ENCODE peak calls at places on chromosomes 7 and 10, in nine cellular contexts. J is neural progenitor cell, W is WERI-Rb-1, K is upper lobe of right lung, O is K562, A is IMR-90, R is left ventricle myocardium inferior, H is lower lobe of right lung, F is bronchial epithelial cell. D is an unnamed sample. For H3K27me3, the result is how much of the 10 kb centered on the place peaks cover.

GRCh38 chr10:52443419-52444388 is 129.6 kb downstream of the DKK1 start:
- DNase-seq in J (no peak), W (no peak), K (no peak), O (no peak), A (peak), R (no peak), H (no peak), F (peak), D (no peak)

GRCh38 chr10:4867109-4867519 is 41.1 kb downstream of the AKR1E2 start:
- DNase-seq in J (no peak), W (no peak), K (no peak), O (no peak), A (no peak), R (no peak), H (no peak), F (no peak), D (no peak)

GRCh38 chr10:29585488-29585976 is 49.2 kb downstream of the SVIL start:
- DNase-seq in J (peak), W (peak), K (no peak), O (no peak), A (peak), R (no peak), H (no peak), F (no peak), D (peak)

GRCh38 chr10:61052469-61053205 is 108.7 kb upstream of the RHOBTB1 start:
- DNase-seq in J (no peak), W (no peak), K (no peak), O (no peak), A (no peak), R (no peak), H (no peak), F (no peak), D (no peak)

GRCh38 chr7:74019149-74019548 is 8.8 kb upstream of the ELN start:
- DNase-seq in J (no peak), W (no peak), K (no peak), O (no peak), A (no peak), R (no peak), H (no peak), F (no peak), D (no peak)

GRCh38 chr7:55552320-55553086 is 19.8 kb downstream of the VOPP1 start:
- DNase-seq in J (no peak), W (no peak), K (no peak), O (peak), A (peak), R (no peak), H (no peak), F (peak), D (peak)

GRCh38 chr7:136009488-136010079 is 32.4 kb upstream of the MTPN start:
- DNase-seq in J (peak), W (no peak), K (no peak), O (peak), A (peak), R (no peak), H (no peak), F (peak), D (peak)

GRCh38 chr7:157797361-157797760 is 460.6 kb downstream of the DNAJB6 start:
- DNase-seq in J (no peak), W (no peak), K (no peak), O (no peak), A (no peak), R (no peak), H (peak), F (no peak), D (no peak)

GRCh38 chr10:49299816-49300139 is 808 bp downstream of the C10orf71 start:
- DNase-seq in J (no peak), W (no peak), K (no peak), O (peak), A (no peak), R (no peak), H (no peak), F (no peak), D (no peak)

GRCh38 chr10:58637372-58637771 is 124.7 kb downstream of the BICC1 start:
- DNase-seq in J (no peak), W (no peak), K (no peak), O (no peak), A (no peak), R (no peak), H (no peak), F (no peak), D (no peak)

GRCh38 chr7:20218261-20218660 is 1.1 kb upstream of the MACC1 start:
- DNase-seq in J (no peak), W (no peak), K (no peak), O (peak), A (no peak), R (no peak), H (no peak), F (peak), D (no peak)

GRCh38 chr7:102169651-102170416 is 116.8 kb upstream of the SH2B2 start:
- DNase-seq in J (no peak), W (no peak), K (no peak), O (no peak), A (peak), R (no peak), H (no peak), F (no peak), D (no peak)

GRCh38 chr7:46933596-46933995 is 648.3 kb downstream of the TNS3 start:
- DNase-seq in J (no peak), W (no peak), K (no peak), O (no peak), A (no peak), R (no peak), H (no peak), F (peak), D (no peak)

GRCh38 chr10:113058175-113058961 is 108.3 kb downstream of the TCF7L2 start:
- DNase-seq in J (peak), W (peak), K (no peak), O (no peak), A (peak), R (no peak), H (no peak), F (peak), D (peak)

GRCh38 chr10:88932539-88933256 is 19.9 kb downstream of the ACTA2 start:
- DNase-seq in J (peak), W (peak), K (no peak), O (peak), A (peak), R (no peak), H (no peak), F (peak), D (peak)

GRCh38 chr10:98023024-98023423 is 7.4 kb downstream of the CRTAC1 start:
- DNase-seq in J (no peak), W (no peak), K (no peak), O (no peak), A (no peak), R (no peak), H (peak), F (no peak), D (no peak)

GRCh38 chr10:111128331-111129167 is 51.7 kb downstream of the ADRA2A start:
- DNase-seq in J (no peak), W (no peak), K (no peak), O (peak), A (peak), R (no peak), H (no peak), F (peak), D (peak)

GRCh38 chr7:114426824-114427223 is 12.2 kb downstream of the FOXP2 start:
- DNase-seq in J (peak), W (no peak), K (no peak), O (no peak), A (peak), R (no peak), H (no peak), F (peak), D (no peak)

GRCh38 chr10:90417466-90418210 is 440.2 kb downstream of the HTR7 start:
- DNase-seq in J (no peak), W (no peak), K (no peak), O (no peak), A (peak), R (no peak), H (no peak), F (peak), D (no peak)

GRCh38 chr7:50733552-50733951 is 49.1 kb downstream of the GRB10 start:
- DNase-seq in J (no peak), W (no peak), K (no peak), O (no peak), A (peak), R (no peak), H (no peak), F (peak), D (no peak)

GRCh38 chr10:124543971-124544370 is 82.3 kb downstream of the LHPP start:
- DNase-seq in J (no peak), W (no peak), K (no peak), O (no peak), A (no peak), R (no peak), H (no peak), F (no peak), D (no peak)

GRCh38 chr7:133047321-133047720 is 34.6 kb downstream of the CHCHD3 start:
- DNase-seq in J (no peak), W (no peak), K (no peak), O (no peak), A (no peak), R (no peak), H (no peak), F (peak), D (no peak)

GRCh38 chr10:11183000-11183399 is 165.3 kb downstream of the CELF2 start:
- DNase-seq in J (no peak), W (no peak), K (no peak), O (no peak), A (no peak), R (no peak), H (no peak), F (no peak), D (no peak)

GRCh38 chr7:85554294-85554877 is 367.5 kb upstream of the SEMA3D start:
- DNase-seq in J (peak), W (peak), K (no peak), O (peak), A (peak), R (no peak), H (no peak), F (peak), D (peak)

GRCh38 chr10:77605466-77605865 is 32.1 kb downstream of the KCNMA1 start:
- DNase-seq in J (peak), W (peak), K (no peak), O (no peak), A (no peak), R (no peak), H (no peak), F (no peak), D (peak)
- TF ChIP-seq CTCF in J (peak), W (peak), K (no peak), O (no peak), A (peak), R (no peak), H (no peak), F (peak), D (peak)

DNA sequence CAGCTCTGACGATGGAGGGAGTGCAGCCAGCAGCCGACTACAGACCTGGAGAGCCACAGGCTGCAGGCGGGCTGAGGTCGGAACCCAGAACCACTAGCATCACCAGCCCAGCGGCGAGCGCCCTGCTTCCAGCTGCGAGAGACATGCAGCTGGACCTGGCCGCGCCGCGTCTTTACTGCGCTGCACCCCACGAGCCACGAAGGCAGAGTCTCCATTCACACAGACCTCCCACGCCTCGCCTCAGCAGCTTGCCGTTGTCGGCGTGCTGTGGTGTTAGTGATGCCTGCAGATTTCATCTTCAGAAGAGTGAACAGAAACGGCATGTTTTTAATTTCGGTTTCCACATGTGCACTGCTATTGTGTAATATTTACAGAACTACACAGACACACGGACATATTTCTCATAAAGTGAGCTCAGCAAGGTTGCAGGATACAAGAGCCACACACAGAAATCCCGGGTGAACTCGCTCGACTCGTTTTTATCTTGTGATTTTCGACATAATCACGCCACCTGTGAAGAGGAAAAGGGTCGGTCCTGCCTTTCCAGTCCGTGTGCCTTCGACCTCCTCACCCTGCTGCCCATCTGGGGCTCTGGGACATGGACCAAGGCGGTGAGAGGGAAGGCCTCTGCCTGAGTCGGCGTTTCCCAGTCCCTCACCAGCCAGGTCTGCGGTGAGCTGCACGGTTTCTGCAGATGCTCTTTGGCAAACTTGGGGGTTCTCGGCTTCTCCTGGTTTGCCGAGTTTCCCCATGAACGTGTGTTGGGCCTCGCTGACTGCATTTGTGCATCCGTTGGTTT is 252.2 kb downstream of the ELFN1 start:
- DNase-seq in J (no peak), W (no peak), K (no peak), O (no peak), A (peak), R (no peak), H (peak), F (no peak), D (peak)
- H3K4me3 ChIP-seq in J (no peak), W (no peak), K (no peak), O (no peak), A (no peak), R (no peak), H (no peak), F (no peak), D (peak)

DNA sequence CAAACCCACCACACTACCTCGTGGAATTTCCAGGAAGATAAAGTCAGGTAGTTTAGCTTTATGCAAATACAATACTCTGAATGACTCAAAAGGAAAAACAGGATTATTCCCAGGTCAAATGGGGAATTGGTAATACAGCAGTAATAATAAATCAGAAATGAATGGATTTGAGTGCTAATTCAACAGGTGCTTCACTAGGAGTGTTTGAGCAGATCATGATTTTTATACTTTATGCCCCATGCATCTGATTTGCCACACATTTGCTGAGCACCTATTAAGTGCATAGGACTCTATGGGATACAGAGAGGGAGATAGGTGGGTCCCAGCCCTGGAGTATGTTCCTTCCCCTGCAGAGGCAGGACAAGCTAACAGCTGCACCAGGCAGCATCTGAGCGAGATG is 381.4 kb upstream of the PODXL start:
- DNase-seq in J (no peak), W (no peak), K (no peak), O (no peak), A (no peak), R (no peak), H (no peak), F (no peak), D (no peak)
- H3K27me3 ChIP-seq in J (under half), W (under half), K (under half), O (under half), A (under half), R (under half), H (under half), F (under half), D (under half)

GRCh38 chr7:106737202-106737562 is 76.2 kb upstream of the CCDC71L start:
- DNase-seq in J (no peak), W (no peak), K (no peak), O (peak), A (peak), R (no peak), H (no peak), F (peak), D (no peak)
- TF ChIP-seq CTCF in J (peak), W (no peak), K (peak), O (peak), A (peak), R (peak), H (no peak), F (peak), D (peak)

DNA sequence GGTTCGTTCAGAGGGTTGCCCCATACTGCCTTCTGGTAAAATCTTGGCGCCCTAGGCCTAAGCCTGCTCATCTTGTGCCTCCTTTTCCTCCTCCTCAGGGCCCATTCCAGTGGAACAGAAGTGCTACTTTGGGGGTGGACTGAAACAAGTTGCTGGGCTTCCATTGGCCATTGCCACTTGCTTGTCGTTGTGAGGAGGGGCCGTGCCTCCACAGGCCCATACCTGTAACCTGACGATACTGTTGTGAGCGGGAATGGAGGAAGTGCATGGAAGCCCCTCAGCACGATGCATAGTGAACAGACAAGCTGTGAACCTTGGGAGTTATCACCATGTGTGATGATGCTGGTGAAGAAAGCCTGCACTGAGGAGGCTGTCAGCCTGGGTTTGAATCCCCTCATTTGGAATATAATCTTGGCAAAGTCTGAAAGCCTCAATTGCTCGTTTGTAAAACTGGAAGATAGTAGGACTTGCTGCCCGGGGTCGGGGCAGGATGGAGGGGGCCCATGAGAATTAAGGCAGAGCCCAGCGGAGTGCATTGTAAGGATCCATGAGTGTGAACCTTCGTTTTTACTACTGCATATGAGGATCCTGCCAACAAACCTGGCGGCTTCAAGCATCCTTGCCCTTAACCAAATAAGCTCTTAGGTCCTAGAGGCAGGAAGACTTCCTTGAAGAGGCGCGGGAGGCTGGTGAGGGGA is 671 bp upstream of the PAPSS2 start:
- DNase-seq in J (no peak), W (no peak), K (no peak), O (no peak), A (peak), R (no peak), H (no peak), F (no peak), D (no peak)
- H3K4me3 ChIP-seq in J (peak), W (peak), K (peak), O (no peak), A (peak), R (peak), H (peak), F (peak), D (no peak)

DNA sequence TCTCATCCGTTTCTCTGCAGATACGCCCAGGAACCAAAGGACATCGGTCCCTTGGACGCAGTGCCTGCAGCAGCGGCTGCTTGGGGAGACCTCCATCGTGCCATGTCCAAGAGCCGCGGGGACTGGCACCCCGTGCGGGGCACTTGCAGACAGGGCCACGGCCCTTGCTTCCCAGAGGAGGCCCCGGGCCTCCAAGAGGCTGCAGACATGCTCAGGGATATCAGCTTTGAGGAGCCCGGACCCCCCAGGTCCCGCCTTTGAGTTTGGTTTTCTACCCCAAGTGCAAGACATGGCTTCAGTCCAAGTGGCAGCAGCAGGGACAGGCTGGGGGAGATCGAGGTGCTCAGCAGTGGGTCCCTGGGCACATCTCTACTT is 279.6 kb downstream of the ELFN1 start:
- DNase-seq in J (no peak), W (no peak), K (no peak), O (no peak), A (no peak), R (no peak), H (peak), F (no peak), D (peak)
- H3K27me3 ChIP-seq in J (under half), W (under half), K (under half), O (under half), A (under half), R (under half), H (under half), F (under half), D (under half)

GRCh38 chr10:127757033-127757432 is 20.0 kb downstream of the FOXI2 start:
- DNase-seq in J (no peak), W (no peak), K (no peak), O (no peak), A (no peak), R (no peak), H (no peak), F (no peak), D (no peak)
- TF ChIP-seq CTCF in J (peak), W (peak), K (no peak), O (no peak), A (no peak), R (peak), H (no peak), F (no peak), D (peak)

GRCh38 chr10:8033812-8034665 is 20.4 kb upstream of the GATA3 start:
- DNase-seq in J (peak), W (no peak), K (no peak), O (no peak), A (no peak), R (no peak), H (no peak), F (no peak), D (no peak)
- H3K4me3 ChIP-seq in J (peak), W (no peak), K (no peak), O (no peak), A (no peak), R (peak), H (peak), F (no peak), D (no peak)

DNA sequence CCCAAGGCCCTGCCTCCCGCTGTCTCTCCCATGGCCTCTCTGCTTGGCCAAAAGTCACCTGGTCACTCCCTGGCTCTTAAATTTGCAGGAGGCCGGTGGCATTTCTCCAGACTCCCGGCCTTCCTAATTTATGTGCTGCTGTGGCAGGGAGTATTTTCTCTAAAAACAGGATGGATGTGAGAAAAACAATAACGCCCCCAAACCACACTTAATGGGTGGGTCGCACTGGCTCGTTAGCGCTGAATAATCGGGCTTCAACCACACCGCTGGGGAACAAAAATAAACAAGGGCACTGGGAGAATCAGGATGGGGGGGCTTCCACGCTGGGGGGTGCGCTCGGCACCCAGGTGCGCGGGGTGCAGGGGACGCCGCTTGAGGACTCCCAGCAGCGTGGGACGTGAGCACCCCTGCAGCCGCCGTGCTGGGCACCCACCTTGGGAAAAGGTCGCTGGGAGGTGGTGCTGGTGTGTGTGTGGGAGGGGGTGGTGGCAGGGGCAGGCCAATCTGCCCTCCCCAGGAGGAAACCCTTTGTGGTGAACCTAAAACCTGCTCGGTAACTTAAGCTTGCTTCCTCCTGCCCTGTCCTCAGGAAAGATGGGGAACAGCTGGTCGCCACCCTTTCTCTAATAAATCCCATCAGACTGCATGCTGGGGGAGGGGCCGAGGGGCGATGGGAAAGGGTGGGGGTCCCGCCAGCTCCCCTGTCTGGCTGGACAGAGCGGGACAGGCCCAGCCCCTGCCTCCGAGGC is 64.2 kb downstream of the UNCX start:
- DNase-seq in J (no peak), W (peak), K (no peak), O (no peak), A (no peak), R (no peak), H (peak), F (no peak), D (no peak)
- H3K27me3 ChIP-seq in J (under half), W (under half), K (half or more), O (under half), A (half or more), R (half or more), H (half or more), F (under half), D (half or more)